ENCODE peak calls at places on chromosomes 6 and 20, in four cellular contexts. Y is HepG2, M is GM12892, I is K562. X is an unnamed sample.

GRCh38 chr6:157099912-157100593 is 223.3 kb downstream of the TMEM242 start:
- DNase-seq in Y (no peak), I (peak), M (peak), X (peak)

GRCh38 chr6:52995913-52996685 is 1.0 kb upstream of the GSTA4 start:
- DNase-seq in Y (peak), M (no peak), I (no peak), X (no peak)

GRCh38 chr20:10920396-10920795 is 246.6 kb upstream of the JAG1 start:
- DNase-seq in M (no peak), Y (no peak), I (no peak), X (no peak)

GRCh38 chr6:16947461-16948159 is 154.2 kb upstream of the STMND1 start:
- DNase-seq in Y (peak), M (no peak), I (no peak), X (no peak)

GRCh38 chr6:38114976-38115632 is 295.6 kb downstream of the ZFAND3 start:
- DNase-seq in I (no peak), Y (no peak), M (no peak), X (no peak)

GRCh38 chr6:143980921-143981320 is 27.1 kb downstream of the PLAGL1 start:
- DNase-seq in M (no peak), I (no peak), Y (no peak), X (no peak)

GRCh38 chr6:11650297-11650696 is 112.7 kb downstream of the TMEM170B start:
- DNase-seq in I (no peak), Y (no peak), M (no peak), X (no peak)

GRCh38 chr20:49856904-49857303 is 44.3 kb downstream of the SLC9A8 start:
- DNase-seq in Y (no peak), M (no peak), I (no peak), X (no peak)

GRCh38 chr6:170572704-170573466 is 11.6 kb downstream of the PDCD2 start:
- DNase-seq in M (no peak), I (no peak), Y (no peak), X (no peak)

GRCh38 chr6:4021862-4022715 is 56.8 kb downstream of the FAM217A start:
- DNase-seq in Y (peak), M (no peak), I (no peak), X (no peak)

GRCh38 chr6:21820442-21820841 is 226.9 kb downstream of the SOX4 start:
- DNase-seq in M (no peak), Y (no peak), I (no peak), X (no peak)

GRCh38 chr6:48068326-48069191 is 42.4 kb downstream of the PTCHD4 start:
- DNase-seq in M (no peak), Y (no peak), I (no peak), X (no peak)

GRCh38 chr6:113009682-113010081 is 662.6 kb downstream of the RFPL4B start:
- DNase-seq in Y (no peak), M (no peak), I (no peak), X (no peak)

GRCh38 chr6:30329331-30329730 is 2.6 kb downstream of the TRIM39 start:
- DNase-seq in Y (no peak), I (no peak), M (no peak), X (no peak)

GRCh38 chr6:47424436-47424836 is 53.2 kb upstream of the CD2AP start:
- DNase-seq in I (no peak), Y (no peak), M (no peak), X (no peak)

GRCh38 chr6:119565893-119566292 is 216.3 kb upstream of the MAN1A1 start:
- DNase-seq in Y (no peak), M (no peak), I (no peak), X (no peak)

GRCh38 chr6:29553268-29554057 is 6.1 kb downstream of the UBD start:
- DNase-seq in I (no peak), Y (no peak), M (no peak), X (no peak)

GRCh38 chr6:27766405-27766804 is 145.8 kb downstream of the OR2B2 start:
- DNase-seq in Y (no peak), I (no peak), M (no peak), X (no peak)

GRCh38 chr20:33318096-33318429 is 35.0 kb downstream of the BPIFB1 start:
- DNase-seq in I (no peak), Y (no peak), M (no peak), X (no peak)

GRCh38 chr20:59403962-59404314 is 103.5 kb downstream of the EDN3 start:
- DNase-seq in I (no peak), M (no peak), Y (no peak), X (no peak)

GRCh38 chr20:58976095-58976730 is 4.8 kb upstream of the NELFCD start:
- DNase-seq in I (no peak), M (no peak), Y (no peak), X (no peak)

GRCh38 chr6:125790403-125791150 is at the start of gene NCOA7:
- DNase-seq in M (peak), Y (peak), I (peak), X (peak)

GRCh38 chr6:90227165-90227564 is 69.5 kb downstream of the BACH2 start:
- DNase-seq in M (no peak), Y (no peak), I (no peak), X (no peak)

GRCh38 chr20:57792386-57793095 is 82.7 kb upstream of the PMEPA1 start:
- DNase-seq in I (no peak), Y (no peak), M (no peak), X (no peak)

GRCh38 chr6:85612690-85613474 is 19.2 kb upstream of the SNX14 start:
- DNase-seq in I (no peak), Y (no peak), M (no peak), X (no peak)

GRCh38 chr6:90197854-90198496 is 98.7 kb downstream of the BACH2 start:
- DNase-seq in Y (peak), M (no peak), I (no peak), X (no peak)

GRCh38 chr6:5203571-5203970 is 57.2 kb downstream of the LYRM4 start:
- DNase-seq in I (no peak), Y (no peak), M (no peak), X (no peak)

DNA sequence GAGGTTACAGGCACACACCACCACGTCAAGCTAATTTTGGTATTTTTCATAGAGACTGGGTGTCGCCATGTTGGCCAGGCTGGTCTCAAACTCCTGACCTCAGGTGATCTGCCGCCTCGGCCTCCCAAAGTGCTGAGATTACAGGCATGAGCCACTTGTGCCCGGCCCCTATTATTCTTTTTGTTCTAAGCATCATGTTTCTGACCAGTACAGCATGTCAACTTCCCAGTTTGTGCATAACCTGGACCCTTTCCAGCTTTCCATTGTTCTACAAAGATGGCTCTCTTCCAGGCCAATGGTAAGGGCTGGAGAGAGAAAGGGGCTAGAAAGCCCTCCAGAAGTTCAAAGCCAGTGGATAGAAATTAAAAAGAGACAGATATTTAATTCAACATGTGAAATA is 91.3 kb upstream of the TNFAIP3 start:
- DNase-seq in Y (no peak), M (no peak), I (no peak), X (no peak)
- TF ChIP-seq POLR2AphosphoS5 in Y (no peak), M (no peak), I (no peak), X (no peak)

GRCh38 chr20:47673671-47673955 is 111.7 kb downstream of the SULF2 start:
- DNase-seq in Y (no peak), M (no peak), I (no peak), X (no peak)
- TF ChIP-seq TAF1 in Y (no peak), M (no peak), I (no peak), X (no peak)

GRCh38 chr20:51400051-51400926 is 142.2 kb downstream of the NFATC2 start:
- DNase-seq in Y (no peak), I (no peak), M (peak), X (peak)
- TF ChIP-seq POLR2AphosphoS5 in Y (no peak), I (no peak), M (peak), X (no peak)

GRCh38 chr6:82056567-82056966 is 191.0 kb downstream of the IBTK start:
- DNase-seq in M (no peak), I (no peak), Y (no peak), X (no peak)

GRCh38 chr6:82062219-82062618 is 185.3 kb downstream of the IBTK start:
- DNase-seq in I (no peak), M (no peak), Y (no peak), X (no peak)

GRCh38 chr6:82057846-82058554 is 189.5 kb downstream of the IBTK start:
- DNase-seq in Y (no peak), I (no peak), M (no peak), X (no peak)
- TF ChIP-seq TAF1 in Y (no peak), I (no peak), M (no peak), X (no peak)

GRCh38 chr6:89025633-89026032 is 54.9 kb upstream of the PNRC1 start:
- DNase-seq in M (no peak), I (no peak), Y (no peak), X (no peak)

GRCh38 chr6:89021629-89022028 is 58.2 kb upstream of the RNGTT start:
- DNase-seq in I (no peak), Y (no peak), M (no peak), X (no peak)

GRCh38 chr6:89023591-89024441 is 56.7 kb upstream of the PNRC1 start:
- DNase-seq in I (no peak), M (no peak), Y (no peak), X (no peak)

GRCh38 chr6:89024456-89024855 is 56.1 kb upstream of the PNRC1 start:
- DNase-seq in I (no peak), M (no peak), Y (no peak), X (no peak)

DNA sequence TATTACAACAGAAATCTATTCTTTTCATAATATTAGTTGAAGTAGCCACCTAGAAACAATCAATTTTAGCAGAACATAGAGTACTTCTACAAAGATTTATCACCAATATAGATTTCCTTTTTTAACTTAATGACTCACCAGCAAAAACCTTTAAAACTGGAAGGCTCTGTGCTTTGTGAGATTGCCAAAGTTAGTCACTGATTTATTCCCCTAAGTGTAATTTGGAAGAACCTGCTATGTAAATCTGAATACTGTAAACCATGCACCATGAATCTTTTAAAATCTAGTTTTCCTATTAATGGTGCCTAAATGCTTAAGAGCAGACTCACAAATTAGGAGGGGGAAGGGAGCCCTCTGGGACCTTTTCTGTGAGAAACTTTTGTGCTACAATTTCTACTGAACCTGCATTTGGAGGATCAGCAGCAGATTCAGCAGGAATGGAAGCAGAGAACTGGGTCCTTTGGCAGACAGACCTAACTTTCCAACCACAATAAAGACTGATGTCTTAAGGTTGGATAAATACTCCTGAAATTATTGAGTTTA is 57.7 kb upstream of the PNRC1 start:
- DNase-seq in M (no peak), Y (no peak), I (no peak), X (no peak)
- TF ChIP-seq POLR2AphosphoS5 in M (no peak), Y (no peak), I (no peak), X (no peak)

GRCh38 chr6:34572585-34572984 is 16.5 kb upstream of the SPDEF start:
- DNase-seq in M (no peak), Y (no peak), I (no peak), X (no peak)

GRCh38 chr6:34573567-34574183 is 17.5 kb upstream of the SPDEF start:
- DNase-seq in Y (no peak), M (no peak), I (no peak), X (no peak)

GRCh38 chr6:34575326-34575725 is 19.2 kb upstream of the SPDEF start:
- DNase-seq in M (no peak), Y (no peak), I (peak), X (no peak)

GRCh38 chr6:34576286-34576955 is 20.3 kb upstream of the SPDEF start:
- DNase-seq in M (no peak), Y (no peak), I (no peak), X (no peak)

GRCh38 chr6:34574647-34575293 is 18.6 kb upstream of the SPDEF start:
- DNase-seq in I (no peak), M (no peak), Y (no peak), X (no peak)
- TF ChIP-seq TAF1 in I (no peak), M (no peak), Y (no peak), X (no peak)

X was measured in GM12891.